ENCODE peak calls at places on chromosomes 4 and X, in seven cellular contexts. One of them, this sample, is unnamed.

GRCh38 chr4:156654410-156654809 is 317.2 kb downstream of the PDGFC start:
- DNase-seq in ovary: no peak
- DNase-seq in spleen: no peak
- DNase-seq in uterus: no peak
- DNase-seq in adrenal gland: no peak
- DNase-seq in heart left ventricle: no peak
- DNase-seq in transverse colon: no peak
- DNase-seq in this sample: no peak

GRCh38 chr4:4854649-4855292 is 4.7 kb upstream of the MSX1 start:
- DNase-seq in heart left ventricle: peak
- DNase-seq in uterus: no peak
- DNase-seq in ovary: peak
- DNase-seq in adrenal gland: no peak
- DNase-seq in spleen: peak
- DNase-seq in transverse colon: no peak
- DNase-seq in this sample: no peak

GRCh38 chr4:3323071-3323481 is 30.3 kb downstream of the RGS12 start:
- DNase-seq in ovary: no peak
- DNase-seq in adrenal gland: peak
- DNase-seq in uterus: no peak
- DNase-seq in spleen: no peak
- DNase-seq in heart left ventricle: no peak
- DNase-seq in transverse colon: no peak
- DNase-seq in this sample: peak

GRCh38 chr4:86965019-86965976 is 30.5 kb downstream of the AFF1 start:
- DNase-seq in uterus: no peak
- DNase-seq in ovary: no peak
- DNase-seq in spleen: no peak
- DNase-seq in transverse colon: no peak
- DNase-seq in heart left ventricle: no peak
- DNase-seq in adrenal gland: no peak
- DNase-seq in this sample: no peak

GRCh38 chrX:115393271-115393670 is 103.8 kb downstream of the LUZP4 start:
- DNase-seq in ovary: no peak
- DNase-seq in transverse colon: no peak
- DNase-seq in uterus: no peak
- DNase-seq in heart left ventricle: no peak
- DNase-seq in adrenal gland: no peak
- DNase-seq in spleen: no peak
- DNase-seq in this sample: no peak

GRCh38 chr4:154160925-154161324 is 330.7 kb downstream of the DCHS2 start:
- DNase-seq in adrenal gland: no peak
- DNase-seq in spleen: no peak
- DNase-seq in uterus: no peak
- DNase-seq in ovary: no peak
- DNase-seq in transverse colon: no peak
- DNase-seq in heart left ventricle: no peak
- DNase-seq in this sample: no peak

GRCh38 chr4:106264331-106264728 is 51.7 kb downstream of the TBCK start:
- DNase-seq in heart left ventricle: no peak
- DNase-seq in spleen: no peak
- DNase-seq in uterus: no peak
- DNase-seq in adrenal gland: no peak
- DNase-seq in ovary: no peak
- DNase-seq in transverse colon: no peak
- DNase-seq in this sample: no peak

GRCh38 chrX:83845397-83845796 is 15.5 kb upstream of the CYLC1 start:
- DNase-seq in spleen: no peak
- DNase-seq in heart left ventricle: no peak
- DNase-seq in uterus: no peak
- DNase-seq in adrenal gland: no peak
- DNase-seq in ovary: no peak
- DNase-seq in transverse colon: no peak
- DNase-seq in this sample: no peak

GRCh38 chr4:29459926-29460325 is 1260.2 kb upstream of the PCDH7 start:
- DNase-seq in transverse colon: no peak
- DNase-seq in ovary: no peak
- DNase-seq in uterus: no peak
- DNase-seq in adrenal gland: no peak
- DNase-seq in spleen: no peak
- DNase-seq in heart left ventricle: no peak
- DNase-seq in this sample: no peak

GRCh38 chrX:139881130-139881529 is 51.7 kb downstream of the ATP11C start:
- DNase-seq in heart left ventricle: no peak
- DNase-seq in ovary: no peak
- DNase-seq in uterus: no peak
- DNase-seq in transverse colon: no peak
- DNase-seq in spleen: no peak
- DNase-seq in adrenal gland: no peak
- DNase-seq in this sample: no peak

GRCh38 chr4:16056681-16057400 is 27.0 kb downstream of the PROM1 start:
- DNase-seq in spleen: no peak
- DNase-seq in adrenal gland: no peak
- DNase-seq in ovary: no peak
- DNase-seq in uterus: no peak
- DNase-seq in heart left ventricle: no peak
- DNase-seq in transverse colon: no peak
- DNase-seq in this sample: no peak

GRCh38 chrX:53594354-53594753 is 92.2 kb downstream of the HUWE1 start:
- DNase-seq in transverse colon: no peak
- DNase-seq in spleen: no peak
- DNase-seq in adrenal gland: no peak
- DNase-seq in heart left ventricle: no peak
- DNase-seq in uterus: no peak
- DNase-seq in ovary: no peak
- DNase-seq in this sample: no peak

GRCh38 chr4:77126844-77127614 is 30.0 kb upstream of the CCNG2 start:
- DNase-seq in adrenal gland: no peak
- DNase-seq in heart left ventricle: no peak
- DNase-seq in uterus: no peak
- DNase-seq in ovary: no peak
- DNase-seq in spleen: no peak
- DNase-seq in transverse colon: no peak
- DNase-seq in this sample: no peak

GRCh38 chr4:73869130-73870055 is at the start of gene CXCL1:
- DNase-seq in uterus: no peak
- DNase-seq in adrenal gland: peak
- DNase-seq in ovary: peak
- DNase-seq in heart left ventricle: peak
- DNase-seq in transverse colon: peak
- DNase-seq in spleen: peak
- DNase-seq in this sample: peak

GRCh38 chr4:156182269-156182668 is 228.6 kb upstream of the CTSO start:
- DNase-seq in heart left ventricle: no peak
- DNase-seq in uterus: no peak
- DNase-seq in ovary: no peak
- DNase-seq in transverse colon: no peak
- DNase-seq in spleen: no peak
- DNase-seq in adrenal gland: no peak
- DNase-seq in this sample: no peak

DNA sequence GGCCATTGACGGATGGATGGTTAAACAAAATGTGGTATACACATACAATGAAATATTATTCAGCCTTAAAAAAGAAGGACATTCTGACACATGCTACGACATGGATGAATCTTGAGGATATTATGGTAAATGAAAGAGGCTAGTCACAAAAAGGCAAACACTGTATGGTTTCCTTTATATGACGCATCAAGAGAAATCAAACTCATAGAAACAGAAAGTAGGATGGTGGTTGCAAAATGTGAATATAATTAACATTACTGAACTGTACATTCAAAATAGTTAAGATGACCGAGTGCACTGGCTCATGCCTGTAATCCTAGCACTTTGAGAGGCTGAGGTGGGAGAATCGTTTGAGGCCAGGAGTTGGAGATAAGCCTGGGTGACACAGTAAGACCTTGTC is 9.5 kb upstream of the CASK start:
- DNase-seq in transverse colon: no peak
- DNase-seq in ovary: no peak
- DNase-seq in heart left ventricle: no peak
- DNase-seq in uterus: no peak
- DNase-seq in adrenal gland: no peak
- DNase-seq in spleen: no peak
- DNase-seq in this sample: no peak
- H3K4me3 ChIP-seq in transverse colon: no peak
- H3K4me3 ChIP-seq in ovary: no peak
- H3K4me3 ChIP-seq in heart left ventricle: no peak
- H3K4me3 ChIP-seq in uterus: no peak
- H3K4me3 ChIP-seq in adrenal gland: no peak
- H3K4me3 ChIP-seq in spleen: no peak
- H3K4me3 ChIP-seq in this sample: no peak

GRCh38 chr4:82431026-82431745 is 796 bp downstream of the ENOPH1 start:
- DNase-seq in heart left ventricle: no peak
- DNase-seq in transverse colon: peak
- DNase-seq in uterus: no peak
- DNase-seq in spleen: peak
- DNase-seq in adrenal gland: peak
- DNase-seq in ovary: peak
- DNase-seq in this sample: peak

GRCh38 chr4:82428526-82428968 is 1.7 kb downstream of the HNRNPDL start:
- DNase-seq in uterus: no peak
- DNase-seq in transverse colon: no peak
- DNase-seq in adrenal gland: no peak
- DNase-seq in heart left ventricle: no peak
- DNase-seq in spleen: no peak
- DNase-seq in ovary: no peak
- DNase-seq in this sample: no peak

GRCh38 chr4:82430193-82431025 is at the start of the genes ENOPH1 and HNRNPDL:
- DNase-seq in uterus: peak
- DNase-seq in spleen: peak
- DNase-seq in heart left ventricle: peak
- DNase-seq in ovary: peak
- DNase-seq in adrenal gland: peak
- DNase-seq in transverse colon: peak
- DNase-seq in this sample: peak

GRCh38 chr4:82428969-82429727 is 1.1 kb downstream of the HNRNPDL start:
- DNase-seq in spleen: peak
- DNase-seq in ovary: peak
- DNase-seq in adrenal gland: peak
- DNase-seq in transverse colon: peak
- DNase-seq in heart left ventricle: peak
- DNase-seq in uterus: peak
- DNase-seq in this sample: peak

GRCh38 chr4:82429728-82430192 is 502 bp downstream of the HNRNPDL start:
- DNase-seq in heart left ventricle: no peak
- DNase-seq in uterus: no peak
- DNase-seq in transverse colon: no peak
- DNase-seq in ovary: no peak
- DNase-seq in spleen: peak
- DNase-seq in adrenal gland: no peak
- DNase-seq in this sample: no peak
- TF ChIP-seq POLR2A in heart left ventricle: no peak
- TF ChIP-seq POLR2A in uterus: no peak
- TF ChIP-seq POLR2A in transverse colon: no peak
- TF ChIP-seq POLR2A in ovary: no peak
- TF ChIP-seq POLR2A in spleen: peak
- TF ChIP-seq POLR2A in adrenal gland: no peak
- TF ChIP-seq POLR2A in this sample: no peak

DNA sequence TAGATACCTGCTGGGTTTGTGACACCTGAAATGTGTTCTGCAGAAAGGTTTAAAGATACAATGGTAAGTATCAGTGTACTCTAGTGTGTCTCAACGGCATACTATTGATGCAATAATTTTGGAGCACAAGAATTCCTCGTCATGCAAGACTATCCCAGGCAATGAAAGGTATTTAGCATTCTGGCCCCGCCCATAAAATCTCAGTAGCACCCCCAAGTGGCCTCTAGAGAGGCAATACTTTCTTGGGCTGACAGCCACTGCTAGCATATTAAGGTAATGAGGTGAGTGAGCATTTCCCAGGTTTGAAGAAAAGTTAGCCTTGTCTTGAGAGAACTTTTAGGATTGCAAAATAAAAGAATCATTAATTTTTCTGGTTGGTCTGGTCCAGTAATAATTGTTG is 24.0 kb downstream of the TAB3 start:
- DNase-seq in ovary: no peak
- DNase-seq in spleen: no peak
- DNase-seq in transverse colon: no peak
- DNase-seq in adrenal gland: no peak
- DNase-seq in uterus: no peak
- DNase-seq in heart left ventricle: no peak
- DNase-seq in this sample: no peak
- TF ChIP-seq CTCF in ovary: no peak
- TF ChIP-seq CTCF in spleen: no peak
- TF ChIP-seq CTCF in transverse colon: no peak
- TF ChIP-seq CTCF in adrenal gland: no peak
- TF ChIP-seq CTCF in uterus: no peak
- TF ChIP-seq CTCF in heart left ventricle: no peak
- TF ChIP-seq CTCF in this sample: peak

DNA sequence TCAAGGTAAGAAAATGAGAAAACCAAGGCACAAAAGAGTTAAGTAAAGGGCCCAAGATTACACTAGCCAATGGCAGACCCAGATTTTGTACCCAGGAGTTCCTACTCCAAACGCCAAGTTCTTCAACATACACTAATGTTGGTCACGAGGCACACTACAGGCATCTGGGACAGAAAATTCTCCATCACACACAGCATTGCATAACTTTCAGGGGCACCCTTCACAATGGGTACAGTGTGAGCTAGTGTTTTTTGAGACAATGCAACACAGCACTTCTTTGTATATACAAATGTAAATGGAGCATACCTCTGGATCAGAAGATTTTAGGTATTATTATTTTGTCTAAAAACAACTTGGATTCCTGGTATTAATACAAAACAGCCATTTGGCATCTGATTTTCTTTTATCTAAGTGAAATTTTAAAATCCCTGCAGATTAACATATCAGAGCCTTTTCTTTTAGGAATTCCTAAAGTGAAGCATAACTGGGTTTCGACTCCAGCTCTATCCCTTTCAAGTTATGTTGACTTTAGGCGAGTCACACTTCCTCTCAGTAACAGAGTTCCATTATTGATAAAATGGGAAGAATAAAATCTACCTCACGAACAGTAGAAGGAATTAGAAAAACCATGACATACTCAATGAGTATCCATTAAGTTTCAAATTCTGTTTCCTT is 41.1 kb downstream of the ADGRA3 start:
- DNase-seq in ovary: no peak
- DNase-seq in uterus: no peak
- DNase-seq in heart left ventricle: no peak
- DNase-seq in adrenal gland: no peak
- DNase-seq in transverse colon: no peak
- DNase-seq in spleen: no peak
- DNase-seq in this sample: no peak
- H3K4me3 ChIP-seq in ovary: no peak
- H3K4me3 ChIP-seq in uterus: no peak
- H3K4me3 ChIP-seq in heart left ventricle: no peak
- H3K4me3 ChIP-seq in adrenal gland: no peak
- H3K4me3 ChIP-seq in transverse colon: no peak
- H3K4me3 ChIP-seq in spleen: no peak
- H3K4me3 ChIP-seq in this sample: no peak

DNA sequence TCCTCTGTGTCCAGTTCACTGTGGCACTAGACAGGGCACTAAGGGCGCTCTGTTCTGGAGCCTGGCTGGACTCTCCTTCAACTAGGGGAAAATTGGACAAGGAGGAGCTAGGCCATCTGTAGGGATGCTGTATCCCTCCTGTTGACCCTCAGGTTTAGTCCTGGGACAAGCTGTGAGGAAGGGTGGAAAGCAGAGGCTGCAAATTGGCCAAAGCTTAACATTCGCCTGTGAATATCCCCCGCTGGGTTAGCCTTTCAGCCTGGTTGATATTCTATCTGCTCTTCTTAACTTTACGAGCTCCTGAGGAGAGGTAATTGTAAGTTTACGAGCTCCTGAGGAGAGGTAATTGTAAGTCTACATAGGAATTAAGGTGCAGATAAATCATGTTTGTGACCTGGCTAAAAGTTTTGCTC is 64.3 kb upstream of the ENPEP start:
- DNase-seq in uterus: no peak
- DNase-seq in heart left ventricle: no peak
- DNase-seq in spleen: peak
- DNase-seq in adrenal gland: no peak
- DNase-seq in ovary: no peak
- DNase-seq in transverse colon: peak
- DNase-seq in this sample: no peak
- TF ChIP-seq POLR2A in uterus: no peak
- TF ChIP-seq POLR2A in heart left ventricle: no peak
- TF ChIP-seq POLR2A in spleen: no peak
- TF ChIP-seq POLR2A in adrenal gland: no peak
- TF ChIP-seq POLR2A in ovary: no peak
- TF ChIP-seq POLR2A in transverse colon: no peak
- TF ChIP-seq POLR2A in this sample: no peak